ENCODE peak calls at places on chromosome X, in four cellular contexts. K is upper lobe of right lung, X is PC-3, Y is H9. N is an unnamed sample. For H3K4me1 and H3K27me3, the result is how much of the 10 kb centered on the place peaks cover.

GRCh38 chrX:143788265-143788664 is 67.7 kb upstream of the SPANXN2 start:
- DNase-seq in K (no peak), X (peak), Y (no peak), N (no peak)

GRCh38 chrX:866441-866990 is 235.9 kb downstream of the SHOX start:
- DNase-seq in K (no peak), X (no peak), Y (no peak), N (no peak)

GRCh38 chrX:147848009-147848408 is 63.7 kb upstream of the FMR1 start:
- DNase-seq in K (no peak), X (peak), Y (no peak), N (no peak)

GRCh38 chrX:103687696-103688191 is 1.2 kb upstream of the MORF4L2 start:
- DNase-seq in K (peak), X (peak), Y (peak), N (peak)

GRCh38 chrX:38694394-38694793 is 106.9 kb upstream of the MID1IP1 start:
- DNase-seq in K (no peak), X (peak), Y (no peak), N (no peak)

GRCh38 chrX:34884693-34885277 is 57.8 kb upstream of the FAM47B start:
- DNase-seq in K (no peak), X (peak), Y (no peak), N (no peak)

GRCh38 chrX:74419861-74420193 is 1.5 kb upstream of the SLC16A2 start:
- DNase-seq in K (no peak), X (peak), Y (peak), N (peak)

GRCh38 chrX:39936886-39937770 is 160.6 kb downstream of the BCOR start:
- DNase-seq in K (no peak), X (no peak), Y (no peak), N (no peak)

GRCh38 chrX:44306336-44306735 is 37.1 kb downstream of the EFHC2 start:
- DNase-seq in K (no peak), X (peak), Y (no peak), N (no peak)

GRCh38 chrX:109732319-109732779 is 708 bp downstream of the ACSL4 start:
- DNase-seq in K (no peak), X (peak), Y (peak), N (no peak)

GRCh38 chrX:34612036-34612435 is 45.0 kb downstream of the TMEM47 start:
- DNase-seq in K (no peak), X (no peak), Y (no peak), N (no peak)

GRCh38 chrX:115437841-115438240 is 123.1 kb upstream of the PLS3 start:
- DNase-seq in K (no peak), X (no peak), Y (no peak), N (no peak)

GRCh38 chrX:29419774-29420553 is 795.4 kb upstream of the MAGEB2 start:
- DNase-seq in K (no peak), X (no peak), Y (no peak), N (no peak)

GRCh38 chrX:35439692-35440091 is 358.4 kb upstream of the MAGEB16 start:
- DNase-seq in K (no peak), X (no peak), Y (no peak), N (no peak)

GRCh38 chrX:138006176-138006575 is 440.2 kb downstream of the ZIC3 start:
- DNase-seq in K (no peak), X (no peak), Y (no peak), N (no peak)

GRCh38 chrX:47587906-47588735 is 5.9 kb downstream of the TIMP1 start:
- DNase-seq in K (no peak), X (no peak), Y (no peak), N (peak)

GRCh38 chrX:47093248-47093647 is 15.0 kb downstream of the RGN start:
- DNase-seq in K (no peak), X (peak), Y (no peak), N (no peak)

GRCh38 chrX:15269618-15270521 is at the start of gene ASB9:
- DNase-seq in K (peak), X (peak), Y (peak), N (peak)

GRCh38 chrX:109281478-109282275 is 200.2 kb downstream of the GUCY2F start:
- DNase-seq in K (no peak), X (no peak), Y (no peak), N (peak)

GRCh38 chrX:57741107-57741506 is 61.0 kb upstream of the NLRP2B start:
- DNase-seq in K (no peak), X (no peak), Y (no peak), N (no peak)

GRCh38 chrX:45540181-45540580 is 339.5 kb upstream of the DIPK2B start:
- DNase-seq in K (no peak), X (no peak), Y (no peak), N (no peak)

GRCh38 chrX:129634541-129634940 is 20.2 kb downstream of the APLN start:
- DNase-seq in K (no peak), X (no peak), Y (no peak), N (no peak)

GRCh38 chrX:68286076-68286475 is 147.2 kb downstream of the OPHN1 start:
- DNase-seq in K (no peak), X (no peak), Y (no peak), N (no peak)

GRCh38 chrX:44245730-44246129 is 97.7 kb downstream of the EFHC2 start:
- DNase-seq in K (no peak), X (no peak), Y (no peak), N (no peak)

DNA sequence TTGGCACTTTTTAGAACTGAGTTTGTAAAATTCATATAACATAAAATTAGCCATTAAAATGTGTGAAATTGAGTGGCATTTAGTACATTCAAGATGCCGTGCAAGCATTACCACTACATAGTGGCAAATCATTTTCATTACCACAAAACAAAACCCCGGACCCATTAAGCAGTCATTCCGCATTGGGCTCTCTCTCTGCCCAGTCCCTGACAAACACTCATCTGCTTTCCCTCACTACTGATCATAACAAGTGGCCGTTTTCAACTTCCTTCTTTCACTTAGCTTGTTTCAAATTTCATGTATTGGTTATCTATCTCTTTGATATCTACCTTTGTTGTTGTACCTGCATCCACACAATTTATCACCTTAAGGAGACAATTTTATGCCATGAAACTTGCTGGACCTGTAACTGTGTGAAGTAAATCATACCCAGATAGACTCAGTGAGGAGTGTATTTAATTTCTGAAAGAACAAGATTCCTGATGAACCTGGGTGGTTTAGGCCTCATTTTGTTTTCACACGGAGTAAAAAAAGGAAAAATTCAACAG is 202.1 kb downstream of the OR13H1 start:
- DNase-seq in K (no peak), X (peak), Y (no peak), N (no peak)
- H3K27ac ChIP-seq in K (no peak), X (peak), Y (no peak), N (peak)

GRCh38 chrX:72126048-72126415 is 5.7 kb downstream of the RTL5 start:
- DNase-seq in K (no peak), X (no peak), Y (no peak), N (no peak)
- H3K4me1 ChIP-seq in K (under half), X (under half), Y (under half), N (under half)

DNA sequence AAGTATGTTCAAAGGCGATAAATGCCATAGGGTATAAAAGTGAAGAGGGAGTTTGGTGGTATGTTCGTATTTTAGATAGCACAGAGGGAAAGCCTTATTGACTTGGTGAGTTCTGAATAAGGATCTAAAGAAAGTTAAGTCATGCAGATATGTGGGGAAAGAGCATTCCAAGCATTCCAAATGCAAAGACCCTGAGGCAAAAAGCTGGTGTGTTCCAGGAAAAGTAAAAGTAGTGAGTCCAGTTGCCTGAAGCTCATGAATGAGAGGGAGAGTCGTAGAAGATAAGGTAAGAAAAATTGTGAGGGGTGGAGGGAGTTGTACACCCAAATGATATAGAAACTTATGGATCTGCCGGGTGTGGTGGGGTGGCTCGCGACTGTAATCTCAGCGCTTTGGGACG is 426.7 kb downstream of the RPA4 start:
- DNase-seq in K (no peak), X (peak), Y (peak), N (no peak)
- H3K27me3 ChIP-seq in K (under half), X (under half), Y (under half), N (under half)

DNA sequence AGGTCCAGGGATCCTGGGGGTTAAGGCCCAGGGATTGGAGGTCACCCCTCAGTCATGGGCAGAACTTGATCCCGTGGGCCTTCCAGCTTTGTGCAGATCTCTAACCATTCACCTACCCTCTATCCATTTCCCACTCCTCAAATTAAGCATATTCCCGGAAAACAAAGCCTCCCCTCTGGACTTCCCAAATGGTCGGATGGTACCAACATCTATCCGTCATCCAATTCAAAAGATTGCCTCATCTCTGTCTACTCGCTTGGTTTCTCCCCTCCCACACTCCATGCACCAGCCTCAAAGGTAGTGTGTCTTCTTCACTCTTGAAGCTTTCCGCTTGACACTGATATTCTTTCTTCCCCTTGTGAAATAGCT is 473 bp upstream of the BCLAF3 start:
- DNase-seq in K (no peak), X (no peak), Y (no peak), N (no peak)
- H3K27ac ChIP-seq in K (peak), X (no peak), Y (no peak), N (peak)

DNA sequence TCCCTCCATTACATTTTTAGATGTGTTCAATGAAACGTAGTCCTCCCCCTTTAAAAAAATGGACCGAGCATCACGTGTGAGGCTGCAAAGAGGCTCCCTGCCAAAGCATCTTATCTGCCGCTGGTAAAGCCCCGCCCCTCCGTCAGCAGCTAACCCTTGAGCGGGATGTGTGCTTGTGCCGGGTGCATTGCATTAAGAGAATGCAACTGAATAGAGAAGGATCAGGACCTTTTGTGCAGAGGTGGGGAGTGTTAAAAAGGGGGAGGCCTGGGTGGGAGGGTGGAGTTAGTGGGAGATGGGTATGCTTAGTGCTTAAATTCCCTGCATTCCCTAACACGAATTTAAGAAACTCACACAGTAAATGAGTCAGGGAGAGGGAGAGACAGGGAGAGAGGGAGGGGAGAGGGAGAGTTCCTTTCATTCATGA is 66.0 kb downstream of the TBL1X start:
- DNase-seq in K (peak), X (peak), Y (peak), N (no peak)
- H3K4me1 ChIP-seq in K (under half), X (under half), Y (under half), N (under half)

DNA sequence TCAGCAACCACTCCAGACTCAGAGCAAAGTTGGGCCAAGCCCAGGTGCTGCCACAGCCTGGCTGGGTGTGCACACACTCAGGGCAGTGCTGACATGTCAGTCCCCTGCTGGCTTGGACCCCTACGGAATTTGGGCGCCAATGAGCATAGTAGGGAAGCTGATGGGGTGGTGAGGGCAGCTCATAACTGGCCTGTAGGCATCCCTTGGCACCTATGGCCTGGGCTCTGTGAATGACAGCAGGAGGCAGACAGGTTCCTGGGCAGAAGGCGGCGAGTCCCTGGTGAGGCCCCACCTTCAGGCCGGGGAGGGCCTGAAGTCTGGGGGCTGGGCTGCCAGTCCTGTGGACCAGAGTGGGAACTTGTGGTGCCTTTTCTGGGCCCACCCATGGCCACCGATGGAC is 15.9 kb upstream of the TMEM185A start:
- DNase-seq in K (no peak), X (no peak), Y (no peak), N (no peak)
- H3K27me3 ChIP-seq in K (under half), X (under half), Y (under half), N (under half)

GRCh38 chrX:17527932-17528331 is 152.9 kb downstream of the NHS start:
- DNase-seq in K (no peak), X (no peak), Y (no peak), N (no peak)
- H3K27ac ChIP-seq in K (peak), X (no peak), Y (no peak), N (no peak)

DNA sequence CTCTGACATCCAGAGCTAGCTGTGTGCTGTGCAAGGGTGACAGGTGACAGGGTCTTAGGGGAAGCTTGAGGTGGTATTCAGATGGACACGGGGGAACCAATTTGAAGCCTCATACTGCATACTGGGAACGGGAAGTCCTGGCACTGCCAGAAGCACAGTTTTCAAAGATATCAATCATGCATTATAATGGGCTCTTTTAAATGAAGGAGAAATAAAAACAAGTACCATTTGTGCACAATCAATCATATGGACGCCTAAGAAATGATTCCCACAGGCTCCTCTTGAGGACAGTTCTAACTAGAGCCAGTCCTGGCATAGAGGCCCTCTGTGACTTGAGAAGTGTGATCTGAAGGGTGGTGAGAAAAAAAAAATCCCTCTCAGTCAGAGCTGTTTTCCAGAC is 50.9 kb downstream of the TSC22D3 start:
- DNase-seq in K (no peak), X (no peak), Y (no peak), N (no peak)
- H3K4me1 ChIP-seq in K (under half), X (half or more), Y (under half), N (under half)

GRCh38 chrX:153644356-153645125 is 2.5 kb upstream of the DUSP9 start:
- DNase-seq in K (peak), X (no peak), Y (peak), N (peak)

GRCh38 chrX:153642313-153642654 is 4.7 kb upstream of the DUSP9 start:
- DNase-seq in K (peak), X (no peak), Y (peak), N (peak)

GRCh38 chrX:153645151-153645550 is 1.9 kb upstream of the DUSP9 start:
- DNase-seq in K (no peak), X (no peak), Y (no peak), N (no peak)

GRCh38 chrX:153642655-153643430 is 4.2 kb upstream of the DUSP9 start:
- DNase-seq in K (no peak), X (no peak), Y (peak), N (no peak)

DNA sequence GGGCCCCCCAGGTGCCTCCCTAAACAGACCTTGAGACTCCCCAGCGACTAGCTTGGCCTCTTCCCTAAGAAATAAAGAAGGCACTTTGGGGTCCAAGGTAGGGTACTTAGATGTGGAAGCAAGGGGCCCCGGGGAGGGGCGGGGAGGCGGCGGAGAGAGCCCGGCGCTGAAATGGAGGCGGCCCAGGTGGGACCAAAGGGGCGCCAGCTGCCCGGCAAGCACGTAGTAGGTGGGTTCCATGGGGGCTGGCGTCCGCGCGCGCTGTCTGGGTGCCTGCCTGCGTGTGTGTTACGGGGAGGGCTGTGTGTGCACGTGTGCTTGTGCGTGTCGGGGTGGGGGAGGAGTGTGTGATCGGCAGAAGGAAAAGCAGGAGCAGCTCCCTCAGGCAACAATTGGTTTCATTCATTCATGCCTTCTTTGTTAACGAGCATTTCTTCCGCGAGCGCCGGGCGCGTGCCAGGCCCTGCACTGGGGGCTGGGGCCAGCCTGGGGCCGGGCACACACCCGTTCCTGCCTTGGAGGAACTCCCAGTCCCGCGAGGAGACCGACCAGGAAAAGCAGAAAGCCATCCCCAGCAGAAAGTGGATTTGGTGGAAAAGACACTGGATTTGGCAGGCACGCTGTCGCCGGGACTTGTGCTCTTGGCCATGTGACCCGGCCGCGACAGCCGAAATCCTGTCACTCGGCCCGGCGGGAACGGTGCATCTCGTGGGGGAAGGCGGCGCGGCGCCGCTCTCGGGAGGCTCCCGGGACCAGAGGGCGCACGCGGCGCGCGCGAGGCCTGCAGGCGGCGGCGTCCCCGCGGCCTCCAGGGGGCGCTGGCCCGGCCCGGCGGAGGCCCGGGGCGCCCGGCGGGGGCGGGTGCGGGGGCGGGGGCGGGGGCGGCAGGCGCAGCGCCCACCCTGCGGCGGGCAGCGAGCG is 3.3 kb upstream of the DUSP9 start:
- DNase-seq in K (peak), X (peak), Y (peak), N (peak)
- H3K27me3 ChIP-seq in K (under half), X (under half), Y (half or more), N (under half)

GRCh38 chrX:16924631-16925239 is 21.7 kb upstream of the REPS2 start:
- DNase-seq in K (no peak), X (no peak), Y (no peak), N (no peak)

GRCh38 chrX:16934212-16934611 is 12.2 kb upstream of the REPS2 start:
- DNase-seq in K (no peak), X (no peak), Y (no peak), N (no peak)

GRCh38 chrX:16931371-16931770 is 15.1 kb upstream of the REPS2 start:
- DNase-seq in K (no peak), X (no peak), Y (peak), N (no peak)

GRCh38 chrX:16931855-16932254 is 14.6 kb upstream of the REPS2 start:
- DNase-seq in K (no peak), X (no peak), Y (no peak), N (no peak)

GRCh38 chrX:16930392-16930791 is 16.1 kb upstream of the REPS2 start:
- DNase-seq in K (no peak), X (no peak), Y (no peak), N (no peak)
- H3K27ac ChIP-seq in K (no peak), X (no peak), Y (no peak), N (no peak)

N was measured in pancreas.